ENCODE peak calls at places on chromosomes 1 and 21, in four cellular contexts. P, V, R and F are unnamed samples.

GRCh38 chr1:50251592-50252165 is 143.0 kb downstream of the ELAVL4 start:
- DNase-seq in P (no peak), V (no peak), R (no peak), F (no peak)

GRCh38 chr1:21143752-21144151 is 32.9 kb downstream of the EIF4G3 start:
- DNase-seq in P (no peak), V (no peak), R (no peak), F (no peak)

GRCh38 chr1:187527346-187527745 is 698.6 kb downstream of the PLA2G4A start:
- DNase-seq in P (no peak), V (no peak), R (no peak), F (no peak)

GRCh38 chr1:231192620-231193163 is 30.8 kb downstream of the TRIM67 start:
- DNase-seq in P (no peak), V (no peak), R (no peak), F (no peak)

GRCh38 chr1:109864063-109864822 is 46.4 kb upstream of the CSF1 start:
- DNase-seq in P (no peak), V (no peak), R (no peak), F (no peak)

GRCh38 chr1:26060832-26061574 is 6.4 kb downstream of the TRIM63 start:
- DNase-seq in P (no peak), V (no peak), R (no peak), F (no peak)

GRCh38 chr1:155934933-155935590 is 849 bp upstream of the KHDC4 start:
- DNase-seq in P (no peak), V (no peak), R (no peak), F (peak; percentile 30)

GRCh38 chr1:22592919-22593790 is 29.9 kb downstream of the EPHA8 start:
- DNase-seq in P (no peak), V (peak; percentile 19), R (no peak), F (peak; percentile 4)

GRCh38 chr1:226002667-226003501 is 3.7 kb upstream of the SDE2 start:
- DNase-seq in P (peak; percentile 79), V (peak; percentile 40), R (no peak), F (peak; percentile 21)

GRCh38 chr1:216521477-216521876 is 98.2 kb upstream of the USH2A start:
- DNase-seq in P (no peak), V (no peak), R (no peak), F (no peak)

GRCh38 chr1:20485527-20486456 is at the start of gene CAMK2N1:
- DNase-seq in P (no peak), V (peak; percentile 79), R (peak; percentile 69), F (peak; percentile 33)

GRCh38 chr1:196723325-196724185 is 51.1 kb upstream of the CFHR3 start:
- DNase-seq in P (no peak), V (peak; percentile 88), R (peak; percentile 52), F (peak; percentile 50)

GRCh38 chr1:234840843-234841242 is 230.9 kb upstream of the IRF2BP2 start:
- DNase-seq in P (peak; percentile 51), V (no peak), R (no peak), F (no peak)

GRCh38 chr1:53646732-53647131 is 92.2 kb downstream of the GLIS1 start:
- DNase-seq in P (no peak), V (no peak), R (no peak), F (no peak)

GRCh38 chr1:60915441-60915840 is 166.9 kb upstream of the NFIA start:
- DNase-seq in P (no peak), V (no peak), R (no peak), F (no peak)

GRCh38 chr1:67110352-67110751 is 24.4 kb downstream of the C1orf141 start:
- DNase-seq in P (no peak), V (no peak), R (no peak), F (no peak)

GRCh38 chr1:68213843-68214242 is 18.5 kb downstream of the WLS start:
- DNase-seq in P (peak; percentile 81), V (peak; percentile 72), R (peak; percentile 51), F (peak; percentile 74)

GRCh38 chr1:217333939-217334338 is 297.0 kb downstream of the GPATCH2 start:
- DNase-seq in P (no peak), V (peak; percentile 42), R (no peak), F (peak; percentile 30)

GRCh38 chr1:42957229-42957879 is 1.3 kb downstream of the SLC2A1 start:
- DNase-seq in P (no peak), V (no peak), R (peak; percentile 44), F (no peak)

GRCh38 chr1:183283286-183283685 is 97.2 kb downstream of the LAMC2 start:
- DNase-seq in P (no peak), V (peak; percentile 72), R (no peak), F (peak; percentile 63)

GRCh38 chr1:205172729-205173366 is 38.7 kb downstream of the DSTYK start:
- DNase-seq in P (no peak), V (peak; percentile 91), R (no peak), F (peak; percentile 96)

GRCh38 chr1:51373898-51374297 is 43.5 kb upstream of the TTC39A start:
- DNase-seq in P (no peak), V (no peak), R (no peak), F (no peak)

GRCh38 chr1:160740133-160740688 is 1.2 kb downstream of the SLAMF7 start:
- DNase-seq in P (no peak), V (no peak), R (no peak), F (no peak)

GRCh38 chr1:34982820-34983376 is 2.2 kb downstream of the TMEM35B start:
- DNase-seq in P (no peak), V (no peak), R (no peak), F (no peak)

GRCh38 chr1:186839077-186839400 is 10.3 kb downstream of the PLA2G4A start:
- DNase-seq in P (no peak), V (no peak), R (no peak), F (no peak)

GRCh38 chr1:116453481-116453880 is 80.4 kb downstream of the ATP1A1 start:
- DNase-seq in P (no peak), V (no peak), R (no peak), F (no peak)

GRCh38 chr1:205578780-205579571 is 52.8 kb downstream of the ELK4 start:
- DNase-seq in P (no peak), V (peak; percentile 24), R (peak; percentile 60), F (peak; percentile 20)

GRCh38 chr1:47340227-47340626 is 6.6 kb downstream of the CMPK1 start:
- DNase-seq in P (no peak), V (peak; percentile 33), R (no peak), F (no peak)

GRCh38 chr1:175493999-175494336 is 249.4 kb downstream of the TNR start:
- DNase-seq in P (no peak), V (no peak), R (no peak), F (no peak)

GRCh38 chr1:7253118-7253480 is 467.8 kb downstream of the CAMTA1 start:
- DNase-seq in P (no peak), V (no peak), R (no peak), F (no peak)

GRCh38 chr21:46295996-46296752 is 10.0 kb downstream of the YBEY start:
- DNase-seq in P (peak; percentile 94), V (no peak), R (no peak), F (no peak)

GRCh38 chr1:243798726-243799125 is 51.3 kb downstream of the AKT3 start:
- DNase-seq in P (no peak), V (peak; percentile 84), R (no peak), F (peak; percentile 92)